ENCODE peak calls at places on chromosomes 13 and 19, in five cellular contexts. D, A, B, S and R are unnamed samples. For H3K9me3, the result is how much of the 10 kb centered on the place peaks cover.

GRCh38 chr13:20666948-20667347 is 36.6 kb upstream of the IL17D start:
- DNase-seq in A (no peak), S (no peak), D (no peak), B (no peak), R (no peak)

GRCh38 chr13:65600702-65601101 is 1629.4 kb downstream of the PCDH9 start:
- DNase-seq in B (no peak), D (no peak), S (no peak), A (no peak), R (no peak)

GRCh38 chr13:32878172-32878571 is 138.1 kb upstream of the KL start:
- DNase-seq in A (no peak), S (peak), D (no peak), B (no peak), R (no peak)

GRCh38 chr13:25215253-25215575 is 43.1 kb upstream of the AMER2 start:
- DNase-seq in D (no peak), B (no peak), A (no peak), S (no peak), R (no peak)

GRCh38 chr19:37928527-37929286 is 21.7 kb downstream of the SIPA1L3 start:
- DNase-seq in S (no peak), D (no peak), B (no peak), A (no peak), R (no peak)

GRCh38 chr13:39777527-39778061 is 122.1 kb downstream of the COG6 start:
- DNase-seq in D (no peak), B (no peak), A (no peak), S (no peak), R (no peak)

GRCh38 chr13:35830850-35831450 is 300.2 kb downstream of the DCLK1 start:
- DNase-seq in D (no peak), B (no peak), A (no peak), S (no peak), R (no peak)

GRCh38 chr13:88602786-88603777 is 931.9 kb downstream of the SLITRK5 start:
- DNase-seq in B (no peak), S (no peak), A (no peak), D (no peak), R (no peak)

GRCh38 chr13:40994581-40995230 is 24.4 kb downstream of the ELF1 start:
- DNase-seq in B (peak), A (no peak), D (no peak), S (no peak), R (no peak)

GRCh38 chr13:83941669-83942335 is 59.5 kb upstream of the SLITRK1 start:
- DNase-seq in A (no peak), S (no peak), B (no peak), D (no peak), R (no peak)

GRCh38 chr13:31980842-31981241 is 50.7 kb upstream of the FRY start:
- DNase-seq in S (no peak), D (no peak), B (no peak), A (no peak), R (no peak)

GRCh38 chr19:47609885-47610545 is 1.1 kb downstream of the BICRA start:
- DNase-seq in S (peak), D (peak), B (peak), A (peak), R (peak)

GRCh38 chr13:27271572-27272096 is 1.0 kb downstream of the RASL11A start:
- DNase-seq in B (no peak), D (no peak), S (no peak), A (no peak), R (no peak)

GRCh38 chr13:27264181-27264580 is 6.4 kb upstream of the RASL11A start:
- DNase-seq in D (no peak), A (no peak), B (no peak), S (no peak), R (no peak)

GRCh38 chr13:40059540-40060232 is 404.2 kb downstream of the COG6 start:
- DNase-seq in A (no peak), D (no peak), B (no peak), S (no peak), R (no peak)

GRCh38 chr13:59483441-59484116 is 680.1 kb downstream of the DIAPH3 start:
- DNase-seq in S (no peak), D (no peak), B (no peak), A (no peak), R (no peak)

GRCh38 chr13:30196025-30196424 is 111.3 kb downstream of the KATNAL1 start:
- DNase-seq in B (no peak), S (no peak), D (no peak), A (no peak), R (no peak)

GRCh38 chr19:41548954-41549688 is 26.8 kb upstream of the CEACAM21 start:
- DNase-seq in D (peak), S (no peak), A (no peak), B (no peak), R (peak)

GRCh38 chr13:50843256-50844043 is at the start of gene DLEU7:
- DNase-seq in D (no peak), S (no peak), B (peak), A (no peak), R (no peak)

GRCh38 chr13:49436890-49437289 is 7.0 kb downstream of the CAB39L start:
- DNase-seq in B (peak), S (no peak), A (no peak), D (no peak), R (no peak)

GRCh38 chr19:19468424-19469050 is 46.8 kb downstream of the TSSK6 start:
- DNase-seq in A (no peak), S (no peak), B (no peak), D (no peak), R (no peak)

GRCh38 chr19:54364775-54365257 is at the start of gene LAIR1:
- DNase-seq in B (no peak), S (no peak), D (peak), A (no peak), R (no peak)

GRCh38 chr19:42126565-42126964 is 5.7 kb downstream of the POU2F2 start:
- DNase-seq in S (no peak), B (no peak), A (no peak), D (no peak), R (no peak)

DNA sequence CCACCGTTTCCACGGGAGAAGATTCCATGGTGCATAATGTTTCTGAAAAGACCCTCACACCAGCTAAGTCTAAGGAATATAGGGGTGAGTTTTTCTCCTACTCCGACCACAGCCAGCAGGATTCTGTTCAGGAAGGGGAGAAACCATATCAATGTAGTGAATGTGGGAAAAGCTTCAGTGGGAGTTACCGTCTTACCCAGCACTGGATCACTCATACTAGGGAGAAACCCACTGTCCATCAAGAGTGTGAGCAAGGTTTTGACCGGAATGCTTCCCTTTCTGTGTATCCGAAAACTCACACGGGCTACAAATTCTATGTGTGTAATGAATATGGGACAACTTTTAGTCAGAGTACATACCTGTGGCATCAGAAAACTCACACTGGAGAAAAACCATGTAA is 19.1 kb downstream of the ZNF473 start:
- DNase-seq in S (no peak), A (no peak), D (no peak), B (no peak), R (no peak)
- H3K9me3 ChIP-seq in S (under half), A (under half), D (under half), B (under half), R (under half)

GRCh38 chr19:58107778-58108545 is 9.9 kb upstream of the ZSCAN18 start:
- DNase-seq in S (no peak), A (no peak), B (no peak), D (no peak), R (no peak)

GRCh38 chr19:58108546-58108817 is 10.5 kb upstream of the ZSCAN18 start:
- DNase-seq in S (no peak), D (no peak), A (no peak), B (no peak), R (no peak)
- H3K9me3 ChIP-seq in S (half or more), D (under half), A (half or more), B (under half), R (half or more)

GRCh38 chr19:57058871-57059270 is 60.9 kb upstream of the USP29 start:
- DNase-seq in A (no peak), D (no peak), B (no peak), S (no peak), R (no peak)
- H3K9me3 ChIP-seq in A (under half), D (under half), B (under half), S (under half), R (under half)

GRCh38 chr13:44591316-44591715 is 15.2 kb upstream of the TSC22D1 start:
- DNase-seq in B (no peak), A (no peak), D (no peak), S (no peak), R (no peak)

GRCh38 chr13:44592448-44592847 is 16.3 kb upstream of the TSC22D1 start:
- DNase-seq in B (no peak), A (no peak), D (no peak), S (no peak), R (no peak)
- H3K9me3 ChIP-seq in B (under half), A (under half), D (under half), S (under half), R (under half)